ENCODE peak calls at places on chromosomes 11 and 22, in eight cellular contexts. V is ACHN; X is naive thymus-derived CD8-positive, alpha-beta T cell; W is mesendoderm; B is NAMALWA; A is tibial nerve; S is B cell; I is stimulated activated CD4-positive, alpha-beta T cell treated with anti-CD3 and anti-CD28 coated beads, Interleukin-15, amount 100 ng/mL, for 1 hour. O is an unnamed sample.

GRCh38 chr11:79100093-79100704 is 340.6 kb downstream of the TENM4 start:
- DNase-seq in V (peak), X (no peak), W (peak), B (peak), A (peak), S (peak), I (no peak), O (peak)

GRCh38 chr11:31809857-31810778 is 1.0 kb downstream of the PAX6 start:
- DNase-seq in V (peak), X (no peak), W (peak), B (no peak), A (no peak), S (no peak), I (no peak), O (peak)

GRCh38 chr11:35112056-35112845 is 26.7 kb upstream of the CD44 start:
- DNase-seq in V (no peak), X (no peak), W (no peak), B (no peak), A (no peak), S (no peak), I (no peak), O (no peak)

GRCh38 chr11:10108901-10109665 is 184.9 kb downstream of the SBF2 start:
- DNase-seq in V (no peak), X (no peak), W (no peak), B (peak), A (no peak), S (no peak), I (no peak), O (peak)

GRCh38 chr11:74276581-74276980 is 34.9 kb downstream of the P4HA3 start:
- DNase-seq in V (no peak), X (no peak), W (peak), B (no peak), A (no peak), S (no peak), I (no peak), O (no peak)

GRCh38 chr22:25067851-25068421 is 115.4 kb downstream of the KIAA1671 start:
- DNase-seq in V (no peak), X (peak), W (no peak), B (no peak), A (no peak), S (no peak), I (peak), O (no peak)

GRCh38 chr11:130582176-130582575 is 133.7 kb downstream of the ADAMTS15 start:
- DNase-seq in V (no peak), X (no peak), W (no peak), B (no peak), A (no peak), S (no peak), I (no peak), O (no peak)

GRCh38 chr11:45872513-45873356 is 12.7 kb upstream of the MAPK8IP1 start:
- DNase-seq in V (peak), X (no peak), W (peak), B (peak), A (no peak), S (peak), I (no peak), O (no peak)

GRCh38 chr22:35384567-35384966 is 3.7 kb downstream of the HMOX1 start:
- DNase-seq in V (no peak), X (no peak), W (no peak), B (no peak), A (no peak), S (no peak), I (no peak), O (no peak)

GRCh38 chr22:20131593-20131855 is at the start of gene ZDHHC8:
- DNase-seq in V (no peak), X (peak), W (no peak), B (no peak), A (no peak), S (peak), I (peak), O (no peak)

GRCh38 chr11:19869946-19870589 is 157.4 kb downstream of the NAV2 start:
- DNase-seq in V (no peak), X (no peak), W (no peak), B (no peak), A (no peak), S (no peak), I (no peak), O (no peak)

GRCh38 chr11:60699282-60699681 is at the start of gene MS4A8:
- DNase-seq in V (no peak), X (no peak), W (no peak), B (no peak), A (no peak), S (no peak), I (no peak), O (no peak)

GRCh38 chr22:47048123-47049077 is 285.9 kb downstream of the TBC1D22A start:
- DNase-seq in V (no peak), X (no peak), W (no peak), B (no peak), A (no peak), S (no peak), I (no peak), O (no peak)

GRCh38 chr11:109658169-109658568 is 236.2 kb downstream of the C11orf87 start:
- DNase-seq in V (no peak), X (no peak), W (no peak), B (no peak), A (no peak), S (no peak), I (no peak), O (no peak)

GRCh38 chr11:72254299-72254993 is 10.5 kb upstream of the PHOX2A start:
- DNase-seq in V (no peak), X (no peak), W (no peak), B (no peak), A (no peak), S (no peak), I (no peak), O (no peak)

GRCh38 chr11:122696662-122697061 is 41.1 kb downstream of the UBASH3B start:
- DNase-seq in V (no peak), X (peak), W (no peak), B (peak), A (no peak), S (peak), I (peak), O (no peak)

GRCh38 chr11:16933756-16934603 is 80.2 kb downstream of the PLEKHA7 start:
- DNase-seq in V (no peak), X (no peak), W (peak), B (no peak), A (no peak), S (no peak), I (no peak), O (no peak)

GRCh38 chr11:112659185-112659584 is 302.0 kb upstream of the NCAM1 start:
- DNase-seq in V (no peak), X (no peak), W (no peak), B (no peak), A (no peak), S (no peak), I (no peak), O (no peak)

GRCh38 chr11:83127309-83127636 is 29.7 kb upstream of the PCF11 start:
- DNase-seq in V (no peak), X (no peak), W (no peak), B (no peak), A (no peak), S (no peak), I (no peak), O (no peak)

GRCh38 chr11:84465040-84465439 is 1162.1 kb downstream of the DLG2 start:
- DNase-seq in V (no peak), X (no peak), W (no peak), B (no peak), A (no peak), S (no peak), I (no peak), O (peak)

GRCh38 chr11:70381872-70382842 is 16.2 kb upstream of the CTTN start:
- DNase-seq in V (no peak), X (no peak), W (peak), B (no peak), A (no peak), S (no peak), I (no peak), O (no peak)